ENCODE peak calls at places on chromosome 1, in eight cellular contexts. J, W, H, C, E, K, D and M are unnamed samples.

GRCh38 chr1:237342730-237343129 is 300.7 kb downstream of the RYR2 start:
- DNase-seq in J (no peak), W (no peak), H (no peak), C (no peak), E (no peak), K (no peak), D (no peak), M (no peak)

GRCh38 chr1:203178083-203178482 is 2.5 kb upstream of the MYBPH start:
- DNase-seq in J (no peak), W (no peak), H (no peak), C (no peak), E (no peak), K (peak; percentile 33), D (no peak), M (no peak)

GRCh38 chr1:12049625-12050024 is 13.5 kb upstream of the TNFRSF8 start:
- DNase-seq in J (no peak), W (no peak), H (no peak), C (no peak), E (no peak), K (no peak), D (no peak), M (no peak)

GRCh38 chr1:169106921-169107672 is 607 bp downstream of the ATP1B1 start:
- DNase-seq in J (no peak), W (no peak), H (no peak), C (peak; percentile 39), E (no peak), K (peak; percentile 64), D (no peak), M (peak; percentile 72)

GRCh38 chr1:87684786-87685185 is 356.1 kb downstream of the LMO4 start:
- DNase-seq in J (no peak), W (no peak), H (no peak), C (peak; percentile 82), E (no peak), K (peak; percentile 83), D (no peak), M (no peak)

GRCh38 chr1:940121-941026 is 16.7 kb downstream of the SAMD11 start:
- DNase-seq in J (no peak), W (no peak), H (peak; percentile 72), C (peak; percentile 60), E (no peak), K (peak; percentile 71), D (no peak), M (no peak)

GRCh38 chr1:76868154-76868882 is 1.0 kb downstream of the ST6GALNAC5 start:
- DNase-seq in J (no peak), W (no peak), H (peak; percentile 69), C (no peak), E (no peak), K (peak; percentile 14), D (peak; percentile 47), M (peak; percentile 68)

GRCh38 chr1:88327391-88328267 is 356.4 kb upstream of the PKN2 start:
- DNase-seq in J (no peak), W (no peak), H (no peak), C (no peak), E (no peak), K (peak; percentile 92), D (no peak), M (no peak)

GRCh38 chr1:189336115-189337100 is 1141.3 kb downstream of the BRINP3 start:
- DNase-seq in J (no peak), W (no peak), H (no peak), C (no peak), E (no peak), K (no peak), D (no peak), M (no peak)

GRCh38 chr1:97832490-97832889 is 88.3 kb downstream of the DPYD start:
- DNase-seq in J (no peak), W (no peak), H (no peak), C (peak; percentile 99), E (no peak), K (no peak), D (no peak), M (peak; percentile 99)

GRCh38 chr1:160112370-160112769 is 3.2 kb upstream of the ATP1A2 start:
- DNase-seq in J (no peak), W (no peak), H (no peak), C (no peak), E (no peak), K (no peak), D (no peak), M (no peak)

GRCh38 chr1:101238681-101239094 is 1.9 kb downstream of the S1PR1 start:
- DNase-seq in J (peak; percentile 86), W (peak; percentile 87), H (peak; percentile 92), C (peak; percentile 74), E (peak; percentile 87), K (peak; percentile 92), D (peak; percentile 89), M (peak; percentile 39)